ENCODE peak calls at places on chromosomes 3 and 15, in seven cellular contexts. One of them, this sample, is unnamed.

GRCh38 chr15:80568298-80568697 is 126.8 kb upstream of the ABHD17C start:
- DNase-seq in SK-N-MC: no peak
- DNase-seq in GM23338: no peak
- DNase-seq in SK-N-SH: no peak
- DNase-seq in Panc1: no peak
- DNase-seq in breast epithelium: no peak
- DNase-seq in transverse colon: no peak
- DNase-seq in this sample: no peak

GRCh38 chr3:140767536-140767935 is 89.7 kb downstream of the TRIM42 start:
- DNase-seq in SK-N-MC: no peak
- DNase-seq in transverse colon: no peak
- DNase-seq in SK-N-SH: no peak
- DNase-seq in Panc1: no peak
- DNase-seq in GM23338: no peak
- DNase-seq in breast epithelium: no peak
- DNase-seq in this sample: no peak

GRCh38 chr3:30282052-30282708 is 324.2 kb upstream of the TGFBR2 start:
- DNase-seq in SK-N-MC: peak
- DNase-seq in breast epithelium: no peak
- DNase-seq in SK-N-SH: no peak
- DNase-seq in transverse colon: no peak
- DNase-seq in Panc1: no peak
- DNase-seq in GM23338: peak
- DNase-seq in this sample: no peak

GRCh38 chr15:23857028-23857641 is 170.0 kb upstream of the NDN start:
- DNase-seq in transverse colon: peak
- DNase-seq in Panc1: no peak
- DNase-seq in SK-N-SH: peak
- DNase-seq in GM23338: peak
- DNase-seq in breast epithelium: no peak
- DNase-seq in SK-N-MC: no peak
- DNase-seq in this sample: no peak

GRCh38 chr3:128069271-128069670 is 17.0 kb downstream of the SEC61A1 start:
- DNase-seq in SK-N-SH: no peak
- DNase-seq in Panc1: no peak
- DNase-seq in transverse colon: no peak
- DNase-seq in SK-N-MC: no peak
- DNase-seq in breast epithelium: no peak
- DNase-seq in GM23338: no peak
- DNase-seq in this sample: no peak

GRCh38 chr3:157089455-157090221 is 70.3 kb downstream of the CCNL1 start:
- DNase-seq in transverse colon: peak
- DNase-seq in GM23338: peak
- DNase-seq in Panc1: peak
- DNase-seq in breast epithelium: peak
- DNase-seq in SK-N-SH: no peak
- DNase-seq in SK-N-MC: no peak
- DNase-seq in this sample: peak

GRCh38 chr15:89749951-89750559 is 994 bp downstream of the MESP1 start:
- DNase-seq in Panc1: no peak
- DNase-seq in transverse colon: peak
- DNase-seq in SK-N-SH: no peak
- DNase-seq in breast epithelium: no peak
- DNase-seq in SK-N-MC: no peak
- DNase-seq in GM23338: no peak
- DNase-seq in this sample: no peak

GRCh38 chr15:68764090-68764489 is 56.6 kb downstream of the ANP32A start:
- DNase-seq in SK-N-MC: no peak
- DNase-seq in transverse colon: no peak
- DNase-seq in GM23338: no peak
- DNase-seq in Panc1: no peak
- DNase-seq in breast epithelium: no peak
- DNase-seq in SK-N-SH: no peak
- DNase-seq in this sample: no peak

GRCh38 chr3:178705925-178706324 is 169.7 kb downstream of the KCNMB2 start:
- DNase-seq in SK-N-MC: peak
- DNase-seq in breast epithelium: no peak
- DNase-seq in Panc1: no peak
- DNase-seq in transverse colon: no peak
- DNase-seq in GM23338: peak
- DNase-seq in SK-N-SH: no peak
- DNase-seq in this sample: no peak

GRCh38 chr3:177538064-177538742 is 340.9 kb upstream of the TBL1XR1 start:
- DNase-seq in breast epithelium: no peak
- DNase-seq in SK-N-SH: peak
- DNase-seq in SK-N-MC: no peak
- DNase-seq in Panc1: no peak
- DNase-seq in GM23338: peak
- DNase-seq in transverse colon: no peak
- DNase-seq in this sample: no peak

GRCh38 chr15:59933607-59934006 is 70.5 kb upstream of the FOXB1 start:
- DNase-seq in SK-N-SH: no peak
- DNase-seq in GM23338: no peak
- DNase-seq in transverse colon: no peak
- DNase-seq in breast epithelium: no peak
- DNase-seq in SK-N-MC: no peak
- DNase-seq in Panc1: no peak
- DNase-seq in this sample: no peak

GRCh38 chr15:78243491-78243941 is 9.2 kb upstream of the ACSBG1 start:
- DNase-seq in Panc1: no peak
- DNase-seq in SK-N-MC: no peak
- DNase-seq in GM23338: peak
- DNase-seq in transverse colon: peak
- DNase-seq in SK-N-SH: peak
- DNase-seq in breast epithelium: no peak
- DNase-seq in this sample: peak

GRCh38 chr3:53346514-53346913 is 829 bp downstream of the DCP1A start:
- DNase-seq in Panc1: no peak
- DNase-seq in SK-N-MC: no peak
- DNase-seq in SK-N-SH: peak
- DNase-seq in GM23338: peak
- DNase-seq in breast epithelium: no peak
- DNase-seq in transverse colon: no peak
- DNase-seq in this sample: no peak

GRCh38 chr3:184907941-184908649 is 96.1 kb downstream of the VPS8 start:
- DNase-seq in transverse colon: no peak
- DNase-seq in breast epithelium: peak
- DNase-seq in Panc1: no peak
- DNase-seq in GM23338: peak
- DNase-seq in SK-N-MC: no peak
- DNase-seq in SK-N-SH: no peak
- DNase-seq in this sample: no peak

GRCh38 chr3:57696861-57697321 is 4.0 kb upstream of the DENND6A start:
- DNase-seq in SK-N-MC: no peak
- DNase-seq in GM23338: no peak
- DNase-seq in SK-N-SH: no peak
- DNase-seq in transverse colon: no peak
- DNase-seq in Panc1: no peak
- DNase-seq in breast epithelium: no peak
- DNase-seq in this sample: no peak

GRCh38 chr3:141070727-141071357 is 19.7 kb downstream of the SPSB4 start:
- DNase-seq in breast epithelium: no peak
- DNase-seq in GM23338: peak
- DNase-seq in Panc1: no peak
- DNase-seq in transverse colon: no peak
- DNase-seq in SK-N-SH: peak
- DNase-seq in SK-N-MC: no peak
- DNase-seq in this sample: peak

GRCh38 chr15:48244923-48245322 is 38.8 kb downstream of the SLC12A1 start:
- DNase-seq in GM23338: no peak
- DNase-seq in SK-N-SH: no peak
- DNase-seq in transverse colon: no peak
- DNase-seq in SK-N-MC: no peak
- DNase-seq in breast epithelium: no peak
- DNase-seq in Panc1: no peak
- DNase-seq in this sample: no peak

GRCh38 chr3:48518755-48519154 is 14.8 kb upstream of the SHISA5 start:
- DNase-seq in breast epithelium: no peak
- DNase-seq in SK-N-MC: no peak
- DNase-seq in transverse colon: no peak
- DNase-seq in SK-N-SH: no peak
- DNase-seq in GM23338: no peak
- DNase-seq in Panc1: no peak
- DNase-seq in this sample: no peak

GRCh38 chr3:60147249-60147648 is 1097.4 kb upstream of the CFAP20DC start:
- DNase-seq in GM23338: peak
- DNase-seq in SK-N-MC: no peak
- DNase-seq in Panc1: no peak
- DNase-seq in breast epithelium: no peak
- DNase-seq in SK-N-SH: no peak
- DNase-seq in transverse colon: no peak
- DNase-seq in this sample: no peak

GRCh38 chr3:106208266-106208665 is 339.5 kb upstream of the CBLB start:
- DNase-seq in SK-N-SH: no peak
- DNase-seq in Panc1: no peak
- DNase-seq in GM23338: no peak
- DNase-seq in breast epithelium: no peak
- DNase-seq in SK-N-MC: no peak
- DNase-seq in transverse colon: no peak
- DNase-seq in this sample: no peak

GRCh38 chr3:106204160-106204868 is 335.5 kb upstream of the CBLB start:
- DNase-seq in transverse colon: no peak
- DNase-seq in Panc1: no peak
- DNase-seq in breast epithelium: no peak
- DNase-seq in GM23338: no peak
- DNase-seq in SK-N-MC: no peak
- DNase-seq in SK-N-SH: no peak
- DNase-seq in this sample: no peak

GRCh38 chr3:106206613-106207012 is 337.8 kb upstream of the CBLB start:
- DNase-seq in transverse colon: no peak
- DNase-seq in breast epithelium: no peak
- DNase-seq in GM23338: no peak
- DNase-seq in SK-N-SH: no peak
- DNase-seq in Panc1: no peak
- DNase-seq in SK-N-MC: no peak
- DNase-seq in this sample: no peak

GRCh38 chr3:106208979-106209378 is 340.2 kb upstream of the CBLB start:
- DNase-seq in transverse colon: no peak
- DNase-seq in breast epithelium: no peak
- DNase-seq in Panc1: no peak
- DNase-seq in SK-N-SH: no peak
- DNase-seq in SK-N-MC: no peak
- DNase-seq in GM23338: no peak
- DNase-seq in this sample: no peak

GRCh38 chr3:106206165-106206564 is 337.4 kb upstream of the CBLB start:
- DNase-seq in Panc1: no peak
- DNase-seq in GM23338: peak
- DNase-seq in SK-N-SH: no peak
- DNase-seq in transverse colon: no peak
- DNase-seq in breast epithelium: no peak
- DNase-seq in SK-N-MC: peak
- DNase-seq in this sample: no peak
- H3K27ac ChIP-seq in Panc1: no peak
- H3K27ac ChIP-seq in GM23338: no peak
- H3K27ac ChIP-seq in SK-N-SH: peak
- H3K27ac ChIP-seq in transverse colon: no peak
- H3K27ac ChIP-seq in breast epithelium: no peak
- H3K27ac ChIP-seq in SK-N-MC: no peak
- H3K27ac ChIP-seq in this sample: no peak

DNA sequence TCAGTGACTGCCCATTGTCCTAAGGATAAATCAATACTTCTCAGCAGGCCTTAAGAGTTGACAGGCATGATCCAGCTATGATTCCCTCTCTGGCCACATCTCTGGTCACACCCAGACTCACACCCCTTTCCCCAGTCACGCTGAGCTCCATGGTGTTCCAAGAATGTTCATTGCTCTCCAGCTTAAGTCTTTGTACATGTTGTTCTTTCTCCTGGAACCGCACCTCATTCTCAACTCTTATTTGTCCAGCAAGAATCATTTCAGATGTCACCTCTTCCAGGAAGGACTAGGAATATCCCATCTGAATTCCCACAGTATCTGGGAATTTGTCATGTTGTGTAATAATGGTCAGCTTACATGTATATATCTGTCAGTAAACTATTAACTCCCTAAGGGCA is 118.3 kb upstream of the GALNT15 start:
- DNase-seq in SK-N-MC: no peak
- DNase-seq in SK-N-SH: no peak
- DNase-seq in transverse colon: peak
- DNase-seq in breast epithelium: peak
- DNase-seq in GM23338: no peak
- DNase-seq in Panc1: no peak
- DNase-seq in this sample: peak
- TF ChIP-seq POLR2AphosphoS5 in SK-N-MC: no peak
- TF ChIP-seq POLR2AphosphoS5 in SK-N-SH: no peak
- TF ChIP-seq POLR2AphosphoS5 in transverse colon: peak
- TF ChIP-seq POLR2AphosphoS5 in breast epithelium: peak
- TF ChIP-seq POLR2AphosphoS5 in GM23338: no peak
- TF ChIP-seq POLR2AphosphoS5 in Panc1: no peak
- TF ChIP-seq POLR2AphosphoS5 in this sample: peak

GRCh38 chr15:30063829-30064559 is 18.8 kb upstream of the GOLGA8J start:
- DNase-seq in Panc1: no peak
- DNase-seq in SK-N-MC: no peak
- DNase-seq in GM23338: no peak
- DNase-seq in transverse colon: no peak
- DNase-seq in SK-N-SH: no peak
- DNase-seq in breast epithelium: no peak
- DNase-seq in this sample: no peak
- H3K27ac ChIP-seq in Panc1: no peak
- H3K27ac ChIP-seq in SK-N-MC: no peak
- H3K27ac ChIP-seq in GM23338: no peak
- H3K27ac ChIP-seq in transverse colon: no peak
- H3K27ac ChIP-seq in SK-N-SH: no peak
- H3K27ac ChIP-seq in breast epithelium: no peak
- H3K27ac ChIP-seq in this sample: peak

DNA sequence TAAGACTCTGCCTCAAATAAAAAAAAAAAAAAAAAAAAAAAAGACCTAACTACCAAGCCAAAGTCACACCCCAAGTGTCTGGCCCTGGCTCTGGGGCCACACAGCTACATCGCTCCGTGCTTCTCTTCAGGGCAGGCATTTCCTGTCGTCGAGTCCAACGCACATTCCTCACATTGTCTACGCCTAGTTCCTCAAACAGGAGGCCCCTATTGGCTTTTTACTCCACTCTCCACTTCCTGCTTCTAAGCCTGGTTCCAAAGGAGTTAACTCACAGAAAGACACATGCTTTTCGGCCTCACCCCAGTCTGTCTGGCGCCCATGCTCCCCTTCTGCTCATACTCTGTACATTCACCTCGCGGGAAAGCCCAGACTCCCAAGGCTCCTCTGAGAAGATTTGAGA is 28.8 kb downstream of the KNG1 start:
- DNase-seq in SK-N-MC: peak
- DNase-seq in transverse colon: peak
- DNase-seq in GM23338: peak
- DNase-seq in SK-N-SH: no peak
- DNase-seq in breast epithelium: no peak
- DNase-seq in Panc1: no peak
- DNase-seq in this sample: no peak
- TF ChIP-seq POLR2AphosphoS5 in SK-N-MC: no peak
- TF ChIP-seq POLR2AphosphoS5 in transverse colon: no peak
- TF ChIP-seq POLR2AphosphoS5 in GM23338: no peak
- TF ChIP-seq POLR2AphosphoS5 in SK-N-SH: no peak
- TF ChIP-seq POLR2AphosphoS5 in breast epithelium: no peak
- TF ChIP-seq POLR2AphosphoS5 in Panc1: no peak
- TF ChIP-seq POLR2AphosphoS5 in this sample: no peak

DNA sequence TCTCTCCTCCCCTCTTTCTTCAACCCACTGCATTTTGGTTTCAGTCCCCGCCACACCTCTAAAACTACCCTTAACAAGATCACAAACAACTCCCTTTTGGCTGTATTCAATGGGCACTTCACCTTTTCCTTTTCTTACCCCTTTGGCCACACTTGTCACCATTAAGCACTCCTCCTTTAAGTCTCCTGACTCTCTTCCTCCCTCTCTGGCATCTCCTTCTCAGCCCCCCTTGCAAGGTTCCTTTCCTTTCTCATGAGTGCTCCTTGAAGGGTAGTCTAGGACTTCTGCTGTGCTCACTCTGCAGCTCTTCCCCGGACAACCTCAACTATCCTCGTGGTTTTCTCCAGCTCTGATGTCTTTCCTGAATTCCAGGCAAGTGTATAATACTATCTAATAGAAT is 103.7 kb downstream of the RPL22L1 start:
- DNase-seq in SK-N-MC: no peak
- DNase-seq in GM23338: no peak
- DNase-seq in transverse colon: no peak
- DNase-seq in Panc1: no peak
- DNase-seq in SK-N-SH: no peak
- DNase-seq in breast epithelium: no peak
- DNase-seq in this sample: no peak
- H3K27ac ChIP-seq in SK-N-MC: no peak
- H3K27ac ChIP-seq in GM23338: no peak
- H3K27ac ChIP-seq in transverse colon: no peak
- H3K27ac ChIP-seq in Panc1: no peak
- H3K27ac ChIP-seq in SK-N-SH: no peak
- H3K27ac ChIP-seq in breast epithelium: no peak
- H3K27ac ChIP-seq in this sample: no peak

This sample was measured in sigmoid colon.